ENCODE peak calls at places on chromosomes 3 and 15, in eight cellular contexts. Y is AG04450, Q is pancreas, H is colonic mucosa, R is right atrium auricular region, M is tibial artery, T is PC-3, G is ascending aorta. N is an unnamed sample.
A peak's percentile ranks its signal among the peaks of the same experiment; 100 is the strongest.

GRCh38 chr15:98763179-98763578 is 114.8 kb downstream of the IGF1R start:
- DNase-seq in G (no peak), T (peak; percentile 23), H (no peak), R (no peak), Q (no peak), Y (no peak), M (no peak), N (peak; percentile 54)

GRCh38 chr3:108202080-108202479 is 20.1 kb downstream of the IFT57 start:
- DNase-seq in T (no peak), R (no peak), M (no peak), Q (no peak), Y (no peak), G (no peak), H (no peak), N (no peak)

GRCh38 chr3:127373701-127374625 is 86.1 kb upstream of the PRR20G start:
- DNase-seq in Y (no peak), R (no peak), H (peak; percentile 29), T (peak; percentile 5), M (no peak), G (no peak), Q (no peak), N (no peak)

GRCh38 chr15:95459288-95459687 is 871.2 kb upstream of the NR2F2 start:
- DNase-seq in T (peak; percentile 72), M (no peak), G (no peak), Y (no peak), Q (no peak), H (no peak), R (no peak), N (peak; percentile 5)

GRCh38 chr3:97102641-97103040 is 288.2 kb downstream of the EPHA6 start:
- DNase-seq in Y (no peak), R (no peak), M (no peak), G (no peak), T (no peak), Q (no peak), H (no peak), N (no peak)

GRCh38 chr15:41780727-41781126 is 6.4 kb downstream of the MAPKBP1 start:
- DNase-seq in T (no peak), R (no peak), M (no peak), H (no peak), Y (no peak), G (no peak), Q (no peak), N (no peak)

GRCh38 chr15:88704791-88705768 is 66.3 kb downstream of the ISG20 start:
- DNase-seq in R (no peak), T (no peak), Y (no peak), G (peak; percentile 92), H (peak; percentile 41), M (peak; percentile 65), Q (peak; percentile 55), N (no peak)

GRCh38 chr15:63203451-63204090 is 14.2 kb downstream of the RAB8B start:
- DNase-seq in G (no peak), R (no peak), T (peak; percentile 18), Y (no peak), Q (no peak), M (no peak), H (no peak), N (peak; percentile 19)

GRCh38 chr3:172709776-172710708 is 825 bp downstream of the NCEH1 start:
- DNase-seq in M (peak; percentile 61), T (peak; percentile 36), H (peak; percentile 54), Q (peak; percentile 39), G (peak; percentile 75), Y (no peak), R (peak; percentile 65), N (peak; percentile 58)

GRCh38 chr15:26294062-26294689 is 431.0 kb upstream of the ATP10A start:
- DNase-seq in T (no peak), G (no peak), Y (no peak), Q (no peak), R (no peak), M (no peak), H (no peak), N (no peak)

GRCh38 chr15:90580541-90580940 is 50.8 kb downstream of the CRTC3 start:
- DNase-seq in Y (no peak), G (no peak), Q (no peak), T (no peak), M (no peak), H (no peak), R (no peak), N (no peak)

GRCh38 chr15:38217181-38217580 is 35.5 kb upstream of the SPRED1 start:
- DNase-seq in G (no peak), R (no peak), Y (peak; percentile 23), M (no peak), H (no peak), Q (no peak), T (peak; percentile 82), N (peak; percentile 69)

GRCh38 chr15:75186044-75186443 is 15.6 kb upstream of the C15orf39 start:
- DNase-seq in R (no peak), T (no peak), M (no peak), H (no peak), G (no peak), Q (no peak), Y (no peak), N (no peak)

GRCh38 chr15:55914446-55914845 is 79.0 kb downstream of the NEDD4 start:
- DNase-seq in H (no peak), R (no peak), Q (no peak), Y (no peak), T (no peak), G (no peak), M (no peak), N (no peak)

GRCh38 chr15:68930268-68931022 is at the start of gene SPESP1:
- DNase-seq in G (peak; percentile 74), M (peak; percentile 22), Q (peak; percentile 87), Y (peak; percentile 16), T (no peak), R (peak; percentile 62), H (peak; percentile 76), N (no peak)

GRCh38 chr3:257826-258225 is 61.3 kb downstream of the CHL1 start:
- DNase-seq in Q (no peak), H (no peak), T (no peak), M (no peak), G (no peak), Y (no peak), R (no peak), N (no peak)

GRCh38 chr3:156211583-156211982 is 91.2 kb downstream of the KCNAB1 start:
- DNase-seq in G (no peak), R (no peak), H (no peak), Q (no peak), Y (no peak), M (no peak), T (peak; percentile 74), N (peak; percentile 97)

GRCh38 chr3:114411811-114412803 is 118.3 kb downstream of the TIGIT start:
- DNase-seq in R (no peak), G (no peak), M (no peak), T (peak; percentile 7), H (no peak), Y (no peak), Q (no peak), N (peak; percentile 78)
- TF ChIP-seq CTCF in R (peak; percentile 48), G (no peak), M (no peak), T (no peak), H (no peak), Y (no peak), Q (no peak), N (no peak)

GRCh38 chr3:55446860-55447259 is 40.2 kb downstream of the WNT5A start:
- DNase-seq in H (peak; percentile 52), T (no peak), R (no peak), M (no peak), Q (no peak), G (no peak), Y (no peak), N (peak; percentile 10)
- H3K27me3 ChIP-seq in H (no peaks in the 10 kb centered on the region), T (no peaks in the 10 kb centered on the region), R (no peaks in the 10 kb centered on the region), M (no peaks in the 10 kb centered on the region), Q (no peaks in the 10 kb centered on the region), G (no peaks in the 10 kb centered on the region), Y (no peaks in the 10 kb centered on the region), N (no peaks in the 10 kb centered on the region)

GRCh38 chr3:53157974-53158580 is 2.9 kb upstream of the PRKCD start:
- DNase-seq in G (no peak), Y (no peak), R (no peak), T (no peak), Q (peak; percentile 55), H (no peak), M (no peak), N (no peak)

GRCh38 chr3:53153914-53154434 is 7.0 kb upstream of the PRKCD start:
- DNase-seq in R (no peak), M (no peak), H (no peak), G (no peak), Q (no peak), Y (no peak), T (no peak), N (no peak)

GRCh38 chr3:53154731-53155320 is 6.2 kb upstream of the PRKCD start:
- DNase-seq in T (peak; percentile 84), Y (no peak), M (no peak), R (no peak), H (no peak), Q (peak; percentile 67), G (no peak), N (peak; percentile 35)

GRCh38 chr3:53155763-53156162 is 5.2 kb upstream of the PRKCD start:
- DNase-seq in R (no peak), M (no peak), T (peak; percentile 93), Q (peak; percentile 94), Y (no peak), H (peak; percentile 87), G (no peak), N (peak; percentile 73)

DNA sequence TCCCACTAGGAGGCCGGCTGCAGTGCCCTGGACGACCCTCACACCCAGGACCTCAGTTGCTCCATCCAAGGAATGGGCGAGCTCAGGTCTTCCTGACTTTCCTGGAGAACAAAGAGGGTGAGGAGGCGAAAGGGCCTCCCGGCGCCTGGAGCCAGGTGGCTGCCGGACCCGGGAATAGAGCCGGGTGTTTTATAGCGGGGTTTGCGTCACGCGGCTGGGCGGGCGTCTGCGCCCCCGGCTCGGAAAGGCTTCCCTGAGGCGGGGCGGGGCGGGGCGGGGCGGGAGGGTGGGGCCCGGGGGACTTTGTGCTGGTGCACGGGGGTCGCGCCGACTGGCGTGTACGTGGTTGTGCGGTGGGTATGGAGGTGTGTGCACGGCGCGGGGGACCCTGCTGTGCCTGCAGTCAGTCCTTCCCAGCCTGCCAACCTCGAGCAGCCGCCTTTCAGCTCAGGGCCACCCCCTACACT is 4.6 kb upstream of the PRKCD start:
- DNase-seq in T (peak; percentile 65), H (peak; percentile 85), G (no peak), M (no peak), Q (peak; percentile 62), Y (no peak), R (no peak), N (no peak)
- H3K4me3 ChIP-seq in T (no peak overlapping the region), H (no peak overlapping the region), G (no peak overlapping the region), M (no peak overlapping the region), Q (no peak overlapping the region), Y (no peak overlapping the region), R (no peak overlapping the region), N (no peak overlapping the region)

GRCh38 chr15:85929786-85930185 is 135.1 kb upstream of the KLHL25 start:
- DNase-seq in G (no peak), R (no peak), Q (no peak), H (no peak), Y (no peak), T (no peak), M (no peak), N (no peak)
- TF ChIP-seq CTCF in G (no peak), R (no peak), Q (no peak), H (no peak), Y (no peak), T (no peak), M (no peak), N (no peak)

N was measured in bronchial epithelial cell.